ENCODE peak calls at places on chromosomes 3 and 15, in eight cellular contexts. D is upper lobe of right lung, K is RWPE1, B is GM13977, E is GM10248, N is mammary epithelial cell, Z is AG04449, V is right lobe of liver. L is an unnamed sample.

GRCh38 chr3:12948371-12948770 is 107.0 kb upstream of the RPL32 start:
- DNase-seq in D (no peak), K (no peak), B (no peak), E (no peak), N (peak; percentile 35), Z (no peak), V (no peak), L (peak; percentile 49)

GRCh38 chr3:171028025-171028778 is 1.7 kb upstream of the SLC2A2 start:
- DNase-seq in D (peak; percentile 72), K (peak; percentile 59), B (peak; percentile 13), E (no peak), N (peak; percentile 86), Z (peak; percentile 72), V (peak; percentile 79), L (peak; percentile 86)

GRCh38 chr3:14410106-14410500 is 7.7 kb downstream of the SLC6A6 start:
- DNase-seq in D (no peak), K (no peak), B (no peak), E (no peak), N (no peak), Z (no peak), V (no peak), L (no peak)

GRCh38 chr3:171811059-171811912 is 1.0 kb upstream of the PLD1 start:
- DNase-seq in D (no peak), K (peak; percentile 91), B (peak; percentile 25), E (no peak), N (peak; percentile 98), Z (peak; percentile 100), V (no peak), L (peak; percentile 99)

GRCh38 chr3:177574232-177574856 is 377.1 kb upstream of the TBL1XR1 start:
- DNase-seq in D (no peak), K (no peak), B (no peak), E (no peak), N (peak; percentile 67), Z (peak; percentile 69), V (peak; percentile 77), L (no peak)

GRCh38 chr3:12996181-12996506 is 77.1 kb downstream of the IQSEC1 start:
- DNase-seq in D (no peak), K (no peak), B (no peak), E (no peak), N (no peak), Z (no peak), V (no peak), L (no peak)

GRCh38 chr15:77533986-77534385 is 98.7 kb downstream of the LINGO1 start:
- DNase-seq in D (peak; percentile 20), K (no peak), B (no peak), E (no peak), N (no peak), Z (no peak), V (peak; percentile 8), L (no peak)

GRCh38 chr3:183498634-183499033 is 56.9 kb downstream of the KLHL6 start:
- DNase-seq in D (no peak), K (no peak), B (no peak), E (no peak), N (no peak), Z (no peak), V (no peak), L (no peak)

GRCh38 chr3:107928084-107928445 is 162.8 kb downstream of the CD47 start:
- DNase-seq in D (no peak), K (peak; percentile 41), B (no peak), E (no peak), N (peak; percentile 45), Z (no peak), V (no peak), L (peak; percentile 47)

GRCh38 chr15:60548101-60548500 is 69.2 kb upstream of the ICE2 start:
- DNase-seq in D (no peak), K (no peak), B (peak; percentile 78), E (peak; percentile 67), N (no peak), Z (no peak), V (no peak), L (no peak)
- TF ChIP-seq CTCF in D (no peak), K (no peak), B (no peak), E (no peak), N (no peak), Z (no peak), V (no peak), L (no peak)

DNA sequence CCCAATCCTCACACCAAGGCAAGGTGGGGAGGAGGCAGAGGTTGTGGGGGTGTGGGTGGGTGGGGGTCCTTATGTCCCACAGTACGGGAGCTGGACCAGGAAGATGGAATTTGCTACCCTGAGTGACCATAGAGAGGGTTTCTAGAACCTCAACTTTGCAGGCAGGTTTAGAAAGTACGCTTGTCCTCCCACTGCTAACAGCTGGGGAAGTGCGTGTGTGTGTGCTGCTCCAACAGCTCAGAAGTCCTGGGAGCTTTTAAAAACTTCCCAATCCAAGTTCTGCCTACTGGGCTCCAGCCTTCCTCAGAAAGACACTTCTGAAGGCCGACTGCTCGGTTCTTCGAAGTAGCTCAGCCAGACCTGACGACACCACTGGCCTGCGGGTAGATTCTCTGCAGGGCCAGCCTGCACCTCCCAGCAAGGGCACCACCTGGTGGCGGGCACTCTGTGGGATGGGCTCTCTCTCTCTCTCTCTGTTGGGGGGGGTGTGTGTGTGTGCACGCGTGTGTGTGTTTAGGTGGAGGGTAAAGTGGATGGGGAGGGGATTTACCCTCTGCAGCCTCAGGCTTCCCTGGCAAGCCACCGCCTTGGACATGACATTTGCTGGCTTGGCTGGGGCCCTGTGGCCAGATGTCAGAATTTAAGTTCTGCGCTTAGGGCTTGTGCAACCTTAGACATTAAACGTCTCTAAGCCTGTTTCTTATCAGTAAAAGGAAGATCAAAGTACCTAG is 15.6 kb downstream of the TMEM158 start:
- DNase-seq in D (peak; percentile 93), K (peak; percentile 62), B (peak; percentile 54), E (peak; percentile 74), N (peak; percentile 71), Z (no peak), V (peak; percentile 87), L (no peak)
- TF ChIP-seq CTCF in D (peak; percentile 72), K (peak; percentile 79), B (peak; percentile 64), E (peak; percentile 62), N (peak; percentile 98), Z (peak; percentile 94), V (peak; percentile 77), L (peak; percentile 96)

GRCh38 chr3:146504546-146505197 is 35.3 kb upstream of the PLSCR2 start:
- DNase-seq in D (no peak), K (no peak), B (no peak), E (no peak), N (peak; percentile 33), Z (no peak), V (no peak), L (peak; percentile 54)
- TF ChIP-seq CTCF in D (no peak), K (no peak), B (no peak), E (no peak), N (no peak), Z (no peak), V (no peak), L (no peak)

DNA sequence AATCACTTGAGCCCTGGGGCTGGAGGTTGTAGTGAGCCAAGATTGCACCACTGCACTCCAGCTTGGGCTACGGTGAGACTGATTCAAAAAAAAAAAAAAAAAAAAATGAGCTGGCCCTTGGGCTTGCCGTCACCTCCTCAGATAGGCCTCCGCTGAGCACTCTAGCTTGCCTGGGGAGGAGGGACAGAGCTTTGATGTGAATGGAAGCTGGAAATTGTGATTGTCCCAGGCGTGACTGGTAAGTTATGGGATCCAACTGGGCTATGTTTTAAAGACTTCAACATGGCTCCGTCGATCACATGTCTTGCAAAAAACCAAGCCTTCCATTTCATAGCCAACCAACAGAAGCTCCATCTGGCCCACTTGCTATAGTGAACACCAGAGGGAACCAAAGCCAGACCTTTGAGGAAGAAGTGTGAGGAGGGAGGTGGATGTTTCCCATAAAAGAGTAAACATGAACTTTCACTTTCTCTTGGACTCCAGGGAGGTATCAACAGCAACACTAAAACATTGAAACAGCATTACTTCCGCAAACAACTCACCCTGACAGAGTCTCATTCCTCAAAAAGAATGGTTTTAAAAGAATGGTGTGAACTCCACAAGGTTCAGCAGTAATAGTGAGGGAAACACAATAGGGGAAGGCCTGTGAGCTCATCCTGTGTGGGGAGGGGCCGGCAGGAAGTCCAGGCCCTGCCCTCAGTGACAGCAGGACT is 59.3 kb upstream of the IL12A start:
- DNase-seq in D (no peak), K (peak; percentile 36), B (peak; percentile 22), E (peak; percentile 55), N (peak; percentile 50), Z (peak; percentile 59), V (no peak), L (peak; percentile 54)
- TF ChIP-seq CTCF in D (peak; percentile 34), K (no peak), B (peak; percentile 29), E (peak; percentile 46), N (peak; percentile 24), Z (peak; percentile 59), V (peak; percentile 18), L (peak; percentile 52)

DNA sequence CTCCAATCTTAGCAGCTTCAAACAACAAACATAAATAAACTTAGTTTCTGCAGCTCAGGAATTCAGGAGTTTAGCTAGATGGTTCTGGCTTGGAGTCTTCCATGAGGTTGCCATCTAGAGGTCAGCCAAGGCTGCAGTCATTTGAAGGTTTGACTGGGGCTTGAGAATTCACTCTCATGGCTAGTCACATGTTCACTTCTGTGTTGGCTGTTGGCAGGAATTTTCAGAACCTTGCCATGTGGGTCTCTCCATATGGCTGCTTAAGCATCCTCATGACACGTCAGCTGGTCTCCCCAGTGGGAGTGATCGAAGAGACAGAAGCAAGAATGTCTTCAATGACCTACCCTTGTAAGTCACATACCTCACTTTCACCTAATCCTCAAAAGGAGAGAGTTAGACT is 269.2 kb upstream of the CNTN3 start:
- DNase-seq in D (no peak), K (no peak), B (no peak), E (no peak), N (peak; percentile 31), Z (peak; percentile 1), V (no peak), L (no peak)
- TF ChIP-seq CTCF in D (no peak), K (no peak), B (peak; percentile 32), E (peak; percentile 10), N (peak; percentile 80), Z (peak; percentile 59), V (peak; percentile 48), L (peak; percentile 44)

L was measured in foreskin keratinocyte.